ENCODE peak calls at places on chromosome 9, in four cellular contexts. T is NCI-H446; C is SW480; Y is stimulated activated CD4-positive, alpha-beta T cell treated with anti-CD3 and anti-CD28 coated beads, Interleukin-2, amount 100 ng/mL, for 24 hours. H is an unnamed sample.

GRCh38 chr9:21153688-21154608 is 12.3 kb upstream of the IFNW1 start:
- DNase-seq in T (peak), C (peak), Y (no peak), H (peak)

GRCh38 chr9:23926378-23926777 is 100.3 kb upstream of the ELAVL2 start:
- DNase-seq in T (no peak), C (no peak), Y (no peak), H (no peak)

GRCh38 chr9:4970970-4971641 is 14.0 kb upstream of the JAK2 start:
- DNase-seq in T (no peak), C (no peak), Y (peak), H (no peak)

GRCh38 chr9:31683126-31683525 is 701.3 kb upstream of the ACO1 start:
- DNase-seq in T (peak), C (no peak), Y (no peak), H (no peak)

GRCh38 chr9:93099551-93100264 is 3.7 kb downstream of the CARD19 start:
- DNase-seq in T (no peak), C (no peak), Y (no peak), H (no peak)

GRCh38 chr9:2126331-2126789 is 111.2 kb downstream of the SMARCA2 start:
- DNase-seq in T (peak), C (no peak), Y (no peak), H (peak)

GRCh38 chr9:133558191-133559126 is 24.0 kb downstream of the ADAMTSL2 start:
- DNase-seq in T (no peak), C (peak), Y (peak), H (peak)

GRCh38 chr9:108768739-108769138 is 87.0 kb downstream of the ACTL7B start:
- DNase-seq in T (no peak), C (no peak), Y (no peak), H (no peak)

GRCh38 chr9:89655047-89655989 is 50.5 kb downstream of the GADD45G start:
- DNase-seq in T (peak), C (no peak), Y (no peak), H (no peak)

GRCh38 chr9:69411931-69412740 is 87.1 kb downstream of the ENTREP1 start:
- DNase-seq in T (no peak), C (no peak), Y (no peak), H (no peak)

GRCh38 chr9:95726756-95727155 is 148.7 kb upstream of the ERCC6L2 start:
- DNase-seq in T (peak), C (peak), Y (no peak), H (peak)

GRCh38 chr9:136807281-136808074 is at the start of gene RABL6:
- DNase-seq in T (peak), C (peak), Y (peak), H (peak)

GRCh38 chr9:130583271-130583670 is 3.9 kb downstream of the FUBP3 start:
- DNase-seq in T (no peak), C (no peak), Y (no peak), H (no peak)

GRCh38 chr9:109295475-109296110 is 25.3 kb downstream of the EPB41L4B start:
- DNase-seq in T (no peak), C (no peak), Y (no peak), H (peak)

GRCh38 chr9:136014147-136014927 is 53.2 kb upstream of the UBAC1 start:
- DNase-seq in T (no peak), C (no peak), Y (no peak), H (no peak)

GRCh38 chr9:128225770-128226753 is 22.9 kb downstream of the DNM1 start:
- DNase-seq in T (no peak), C (peak), Y (no peak), H (no peak)

GRCh38 chr9:33250458-33250995 is 10.6 kb downstream of the SPINK4 start:
- DNase-seq in T (no peak), C (no peak), Y (no peak), H (no peak)

GRCh38 chr9:71302776-71303175 is 181.4 kb upstream of the TRPM3 start:
- DNase-seq in T (no peak), C (no peak), Y (no peak), H (no peak)

GRCh38 chr9:20980713-20981481 is 50.5 kb downstream of the HACD4 start:
- DNase-seq in T (peak), C (no peak), Y (no peak), H (peak)

GRCh38 chr9:72772641-72773040 is 180.2 kb downstream of the ALDH1A1 start:
- DNase-seq in T (no peak), C (no peak), Y (no peak), H (no peak)

GRCh38 chr9:135479469-135480052 is at the start of gene PPP1R26:
- DNase-seq in T (no peak), C (peak), Y (no peak), H (peak)

GRCh38 chr9:35696520-35697215 is 6.9 kb upstream of the TPM2 start:
- DNase-seq in T (peak), C (peak), Y (peak), H (peak)

GRCh38 chr9:33447404-33448158 is at the start of gene AQP3:
- DNase-seq in T (peak), C (peak), Y (peak), H (peak)

GRCh38 chr9:114805670-114806551 is at the start of gene TNFSF15:
- DNase-seq in T (no peak), C (peak), Y (peak), H (peak)

GRCh38 chr9:98520221-98520920 is 188.4 kb downstream of the GABBR2 start:
- DNase-seq in T (peak), C (no peak), Y (no peak), H (peak)

GRCh38 chr9:127524373-127524772 is 73.1 kb downstream of the LRSAM1 start:
- DNase-seq in T (no peak), C (peak), Y (no peak), H (peak)